ENCODE peak calls at places on chromosome 6, in six cellular contexts. One of them, this sample, is unnamed.

GRCh38 chr6:116139917-116140316 is 14.0 kb upstream of the COL10A1 start:
- DNase-seq in IMR-90: no peak
- DNase-seq in lower leg skin: no peak
- DNase-seq in sigmoid colon: no peak
- DNase-seq in uterus: no peak
- DNase-seq in body of pancreas: no peak
- DNase-seq in this sample: no peak

GRCh38 chr6:84633771-84634170 is 130.6 kb downstream of the TBX18 start:
- DNase-seq in uterus: no peak
- DNase-seq in body of pancreas: no peak
- DNase-seq in lower leg skin: no peak
- DNase-seq in IMR-90: no peak
- DNase-seq in sigmoid colon: no peak
- DNase-seq in this sample: no peak

GRCh38 chr6:15184441-15184861 is 61.4 kb upstream of the JARID2 start:
- DNase-seq in IMR-90: no peak
- DNase-seq in sigmoid colon: no peak
- DNase-seq in lower leg skin: no peak
- DNase-seq in uterus: no peak
- DNase-seq in body of pancreas: no peak
- DNase-seq in this sample: no peak

GRCh38 chr6:109795994-109796555 is 105.0 kb downstream of the FIG4 start:
- DNase-seq in body of pancreas: no peak
- DNase-seq in uterus: no peak
- DNase-seq in sigmoid colon: no peak
- DNase-seq in lower leg skin: no peak
- DNase-seq in IMR-90: peak; percentile 37
- DNase-seq in this sample: no peak

GRCh38 chr6:786946-787763 is 94.2 kb upstream of the EXOC2 start:
- DNase-seq in body of pancreas: no peak
- DNase-seq in IMR-90: peak; percentile 3
- DNase-seq in uterus: no peak
- DNase-seq in sigmoid colon: no peak
- DNase-seq in lower leg skin: no peak
- DNase-seq in this sample: no peak

GRCh38 chr6:7669742-7670141 is 56.2 kb upstream of the BMP6 start:
- DNase-seq in body of pancreas: no peak
- DNase-seq in IMR-90: no peak
- DNase-seq in sigmoid colon: no peak
- DNase-seq in uterus: no peak
- DNase-seq in lower leg skin: no peak
- DNase-seq in this sample: no peak

GRCh38 chr6:142301421-142302391 is at the start of gene ADGRG6:
- DNase-seq in uterus: no peak
- DNase-seq in body of pancreas: peak; percentile 41
- DNase-seq in IMR-90: peak; percentile 28
- DNase-seq in sigmoid colon: peak; percentile 72
- DNase-seq in lower leg skin: peak; percentile 43
- DNase-seq in this sample: no peak

GRCh38 chr6:40779399-40779798 is 192.2 kb upstream of the LRFN2 start:
- DNase-seq in IMR-90: peak; percentile 72
- DNase-seq in sigmoid colon: no peak
- DNase-seq in lower leg skin: no peak
- DNase-seq in body of pancreas: no peak
- DNase-seq in uterus: no peak
- DNase-seq in this sample: no peak

GRCh38 chr6:140311146-140311545 is 936.7 kb upstream of the CITED2 start:
- DNase-seq in uterus: no peak
- DNase-seq in body of pancreas: no peak
- DNase-seq in sigmoid colon: no peak
- DNase-seq in IMR-90: peak; percentile 8
- DNase-seq in lower leg skin: no peak
- DNase-seq in this sample: no peak

GRCh38 chr6:135759831-135760230 is 91.7 kb upstream of the PDE7B start:
- DNase-seq in IMR-90: peak; percentile 41
- DNase-seq in sigmoid colon: no peak
- DNase-seq in lower leg skin: no peak
- DNase-seq in body of pancreas: no peak
- DNase-seq in uterus: no peak
- DNase-seq in this sample: no peak

GRCh38 chr6:2579241-2579761 is 171.4 kb downstream of the MYLK4 start:
- DNase-seq in lower leg skin: no peak
- DNase-seq in body of pancreas: no peak
- DNase-seq in uterus: no peak
- DNase-seq in IMR-90: peak; percentile 46
- DNase-seq in sigmoid colon: no peak
- DNase-seq in this sample: no peak

GRCh38 chr6:28206527-28207243 is 18.4 kb upstream of the ZSCAN9 start:
- DNase-seq in IMR-90: peak; percentile 5
- DNase-seq in sigmoid colon: no peak
- DNase-seq in uterus: no peak
- DNase-seq in lower leg skin: no peak
- DNase-seq in body of pancreas: no peak
- DNase-seq in this sample: no peak

GRCh38 chr6:109455502-109456282 is at the start of gene MICAL1:
- DNase-seq in sigmoid colon: peak; percentile 82
- DNase-seq in body of pancreas: peak; percentile 60
- DNase-seq in lower leg skin: peak; percentile 62
- DNase-seq in IMR-90: peak; percentile 24
- DNase-seq in uterus: peak; percentile 72
- DNase-seq in this sample: peak; percentile 60

GRCh38 chr6:122007366-122007765 is 392.1 kb upstream of the HSF2 start:
- DNase-seq in IMR-90: peak; percentile 43
- DNase-seq in uterus: no peak
- DNase-seq in body of pancreas: no peak
- DNase-seq in sigmoid colon: no peak
- DNase-seq in lower leg skin: no peak
- DNase-seq in this sample: no peak

GRCh38 chr6:15504040-15504491 is 158.8 kb downstream of the DTNBP1 start:
- DNase-seq in uterus: peak; percentile 55
- DNase-seq in lower leg skin: peak; percentile 59
- DNase-seq in IMR-90: no peak
- DNase-seq in sigmoid colon: peak; percentile 85
- DNase-seq in body of pancreas: no peak
- DNase-seq in this sample: peak; percentile 88

GRCh38 chr6:129683606-129684322 is 26.2 kb downstream of the ARHGAP18 start:
- DNase-seq in sigmoid colon: peak; percentile 90
- DNase-seq in body of pancreas: peak; percentile 65
- DNase-seq in lower leg skin: peak; percentile 84
- DNase-seq in uterus: peak; percentile 65
- DNase-seq in IMR-90: peak; percentile 100
- DNase-seq in this sample: peak; percentile 84

GRCh38 chr6:44738652-44739141 is 351.2 kb downstream of the CDC5L start:
- DNase-seq in sigmoid colon: no peak
- DNase-seq in uterus: peak; percentile 34
- DNase-seq in lower leg skin: no peak
- DNase-seq in body of pancreas: no peak
- DNase-seq in IMR-90: peak; percentile 16
- DNase-seq in this sample: peak; percentile 25

GRCh38 chr6:153662982-153663381 is 376.1 kb upstream of the OPRM1 start:
- DNase-seq in IMR-90: no peak
- DNase-seq in lower leg skin: no peak
- DNase-seq in uterus: no peak
- DNase-seq in sigmoid colon: no peak
- DNase-seq in body of pancreas: no peak
- DNase-seq in this sample: no peak

GRCh38 chr6:160226118-160226541 is 32.5 kb downstream of the SLC22A2 start:
- DNase-seq in IMR-90: no peak
- DNase-seq in lower leg skin: no peak
- DNase-seq in sigmoid colon: no peak
- DNase-seq in uterus: no peak
- DNase-seq in body of pancreas: no peak
- DNase-seq in this sample: no peak

GRCh38 chr6:46638650-46639049 is 14.0 kb downstream of the CYP39A1 start:
- DNase-seq in body of pancreas: no peak
- DNase-seq in sigmoid colon: no peak
- DNase-seq in uterus: no peak
- DNase-seq in lower leg skin: no peak
- DNase-seq in IMR-90: no peak
- DNase-seq in this sample: no peak

GRCh38 chr6:123829302-123829953 is 25.8 kb downstream of the NKAIN2 start:
- DNase-seq in uterus: no peak
- DNase-seq in IMR-90: peak; percentile 19
- DNase-seq in sigmoid colon: no peak
- DNase-seq in body of pancreas: no peak
- DNase-seq in lower leg skin: no peak
- DNase-seq in this sample: no peak

GRCh38 chr6:5335020-5335419 is 73.7 kb downstream of the FARS2 start:
- DNase-seq in uterus: no peak
- DNase-seq in lower leg skin: no peak
- DNase-seq in IMR-90: no peak
- DNase-seq in body of pancreas: no peak
- DNase-seq in sigmoid colon: no peak
- DNase-seq in this sample: no peak

GRCh38 chr6:36368921-36369880 is 18.3 kb downstream of the ETV7 start:
- DNase-seq in sigmoid colon: no peak
- DNase-seq in body of pancreas: no peak
- DNase-seq in uterus: no peak
- DNase-seq in lower leg skin: no peak
- DNase-seq in IMR-90: peak; percentile 83
- DNase-seq in this sample: peak; percentile 85

GRCh38 chr6:104909140-104909525 is 47.8 kb upstream of the LIN28B start:
- DNase-seq in body of pancreas: no peak
- DNase-seq in sigmoid colon: no peak
- DNase-seq in uterus: no peak
- DNase-seq in lower leg skin: no peak
- DNase-seq in IMR-90: no peak
- DNase-seq in this sample: no peak

GRCh38 chr6:44655368-44656342 is 268.1 kb downstream of the CDC5L start:
- DNase-seq in body of pancreas: peak; percentile 69
- DNase-seq in sigmoid colon: peak; percentile 93
- DNase-seq in uterus: peak; percentile 77
- DNase-seq in IMR-90: peak; percentile 28
- DNase-seq in lower leg skin: peak; percentile 89
- DNase-seq in this sample: peak; percentile 83

GRCh38 chr6:358432-358831 is 33.1 kb upstream of the IRF4 start:
- DNase-seq in lower leg skin: no peak
- DNase-seq in sigmoid colon: peak; percentile 69
- DNase-seq in body of pancreas: no peak
- DNase-seq in uterus: no peak
- DNase-seq in IMR-90: no peak
- DNase-seq in this sample: no peak

GRCh38 chr6:3819161-3820110 is 29.7 kb upstream of the FAM50B start:
- DNase-seq in lower leg skin: no peak
- DNase-seq in body of pancreas: no peak
- DNase-seq in uterus: no peak
- DNase-seq in IMR-90: no peak
- DNase-seq in sigmoid colon: no peak
- DNase-seq in this sample: no peak

GRCh38 chr6:144285798-144286502 is 815 bp downstream of the UTRN start:
- DNase-seq in lower leg skin: peak; percentile 68
- DNase-seq in body of pancreas: peak; percentile 69
- DNase-seq in uterus: peak; percentile 66
- DNase-seq in sigmoid colon: peak; percentile 87
- DNase-seq in IMR-90: peak; percentile 30
- DNase-seq in this sample: peak; percentile 72

GRCh38 chr6:144284753-144285547 is at the start of gene UTRN:
- DNase-seq in body of pancreas: peak; percentile 80
- DNase-seq in lower leg skin: peak; percentile 73
- DNase-seq in sigmoid colon: peak; percentile 90
- DNase-seq in IMR-90: peak; percentile 79
- DNase-seq in uterus: peak; percentile 80
- DNase-seq in this sample: peak; percentile 56

GRCh38 chr6:144285548-144285797 is 338 bp downstream of the UTRN start:
- DNase-seq in sigmoid colon: no peak
- DNase-seq in lower leg skin: no peak
- DNase-seq in IMR-90: no peak
- DNase-seq in body of pancreas: no peak
- DNase-seq in uterus: peak; percentile 47
- DNase-seq in this sample: no peak

GRCh38 chr6:144289006-144289405 is 3.9 kb downstream of the UTRN start:
- DNase-seq in body of pancreas: no peak
- DNase-seq in IMR-90: no peak
- DNase-seq in sigmoid colon: no peak
- DNase-seq in lower leg skin: no peak
- DNase-seq in uterus: no peak
- DNase-seq in this sample: no peak

DNA sequence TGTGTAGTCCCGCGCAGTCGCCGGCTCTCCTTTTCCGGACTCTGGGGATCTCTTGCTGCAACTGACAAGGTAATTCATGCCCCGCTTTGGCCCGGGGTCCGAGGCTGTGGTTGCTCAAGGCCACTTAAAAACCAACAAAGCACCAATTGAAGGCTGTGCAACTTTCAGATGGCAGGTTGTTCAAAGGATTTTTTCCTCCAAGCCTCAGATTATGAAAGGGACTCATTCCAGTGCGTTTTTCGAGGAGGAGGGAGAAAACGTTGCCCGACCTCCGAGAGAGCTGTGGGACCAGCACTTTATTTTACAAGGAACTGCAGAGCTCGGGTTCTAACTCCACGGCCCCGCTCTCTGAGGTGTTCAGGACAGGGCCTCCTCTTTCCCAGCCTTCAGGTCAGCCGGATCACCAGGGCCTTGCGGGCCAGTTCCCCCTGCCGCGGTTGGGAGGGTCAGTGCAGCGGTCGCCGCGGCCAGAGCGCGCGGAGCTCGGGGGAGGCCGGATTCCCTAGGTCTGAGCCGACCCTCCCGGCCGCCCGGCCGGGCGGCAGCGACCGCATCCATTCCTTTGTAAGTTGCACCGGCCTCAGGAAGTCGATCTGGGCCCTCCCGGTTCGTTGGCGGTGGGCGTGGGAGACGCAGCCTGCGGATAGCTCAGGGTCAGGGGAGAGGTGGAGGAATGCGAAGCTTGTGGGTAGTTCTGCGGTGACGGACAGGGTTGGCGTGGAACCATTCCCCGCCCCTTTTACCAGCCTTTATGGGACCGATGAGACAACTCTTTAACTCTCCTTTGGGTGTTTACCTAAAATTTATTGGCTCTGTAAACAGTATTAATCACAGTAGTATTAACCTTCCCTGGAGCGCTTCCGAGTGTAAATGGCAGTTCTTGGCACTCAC is 1.6 kb downstream of the UTRN start:
- DNase-seq in uterus: peak; percentile 70
- DNase-seq in IMR-90: peak; percentile 93
- DNase-seq in body of pancreas: peak; percentile 88
- DNase-seq in lower leg skin: peak; percentile 58
- DNase-seq in sigmoid colon: peak; percentile 81
- DNase-seq in this sample: peak; percentile 47
- TF ChIP-seq POLR2A in uterus: peak; percentile 24
- TF ChIP-seq POLR2A in IMR-90: peak; percentile 60
- TF ChIP-seq POLR2A in body of pancreas: peak; percentile 72
- TF ChIP-seq POLR2A in lower leg skin: no peak
- TF ChIP-seq POLR2A in sigmoid colon: no peak
- TF ChIP-seq POLR2A in this sample: no peak

GRCh38 chr6:68968301-68968649 is 333.2 kb downstream of the ADGRB3 start:
- DNase-seq in uterus: no peak
- DNase-seq in IMR-90: no peak
- DNase-seq in lower leg skin: no peak
- DNase-seq in body of pancreas: no peak
- DNase-seq in sigmoid colon: no peak
- DNase-seq in this sample: no peak
- TF ChIP-seq CTCF in uterus: no peak
- TF ChIP-seq CTCF in IMR-90: no peak
- TF ChIP-seq CTCF in lower leg skin: no peak
- TF ChIP-seq CTCF in body of pancreas: no peak
- TF ChIP-seq CTCF in sigmoid colon: no peak
- TF ChIP-seq CTCF in this sample: no peak

GRCh38 chr6:35312763-35313125 is 15.1 kb downstream of the DEF6 start:
- DNase-seq in uterus: no peak
- DNase-seq in body of pancreas: no peak
- DNase-seq in lower leg skin: no peak
- DNase-seq in sigmoid colon: no peak
- DNase-seq in IMR-90: no peak
- DNase-seq in this sample: no peak
- H3K4me3 ChIP-seq in uterus: no peak overlapping the region
- H3K4me3 ChIP-seq in body of pancreas: no peak overlapping the region
- H3K4me3 ChIP-seq in lower leg skin: no peak overlapping the region
- H3K4me3 ChIP-seq in sigmoid colon: no peak overlapping the region
- H3K4me3 ChIP-seq in IMR-90: no peak overlapping the region
- H3K4me3 ChIP-seq in this sample: no peak overlapping the region

GRCh38 chr6:10694302-10695085 is at the start of the genes C6orf52 and PAK1IP1:
- DNase-seq in body of pancreas: peak; percentile 92
- DNase-seq in lower leg skin: peak; percentile 92
- DNase-seq in sigmoid colon: peak; percentile 97
- DNase-seq in uterus: peak; percentile 92
- DNase-seq in IMR-90: peak; percentile 91
- DNase-seq in this sample: peak; percentile 88
- TF ChIP-seq POLR2A in body of pancreas: peak; percentile 94
- TF ChIP-seq POLR2A in lower leg skin: no peak
- TF ChIP-seq POLR2A in sigmoid colon: peak; percentile 93
- TF ChIP-seq POLR2A in uterus: peak; percentile 81
- TF ChIP-seq POLR2A in IMR-90: peak; percentile 90
- TF ChIP-seq POLR2A in this sample: peak; percentile 80

This sample was measured in gastrocnemius medialis.